ENCODE peak calls at places on chromosome 13, in four cellular contexts. One of them, this sample, is unnamed.

GRCh38 chr13:75137911-75138571 is 343.9 kb downstream of the TBC1D4 start:
- DNase-seq in BE2C: no peak
- DNase-seq in RWPE2: no peak
- DNase-seq in left lung: no peak
- DNase-seq in this sample: no peak

GRCh38 chr13:44855860-44856259 is 133.4 kb downstream of the NUFIP1 start:
- DNase-seq in left lung: no peak
- DNase-seq in BE2C: no peak
- DNase-seq in RWPE2: no peak
- DNase-seq in this sample: no peak

GRCh38 chr13:28324181-28324789 is 170.6 kb downstream of the FLT1 start:
- DNase-seq in BE2C: peak
- DNase-seq in RWPE2: no peak
- DNase-seq in left lung: peak
- DNase-seq in this sample: peak

GRCh38 chr13:75666646-75667351 is 30.7 kb downstream of the LMO7 start:
- DNase-seq in RWPE2: no peak
- DNase-seq in BE2C: no peak
- DNase-seq in left lung: no peak
- DNase-seq in this sample: no peak

GRCh38 chr13:51324714-51325440 is 14.6 kb upstream of the SERPINE3 start:
- DNase-seq in BE2C: no peak
- DNase-seq in left lung: no peak
- DNase-seq in RWPE2: no peak
- DNase-seq in this sample: no peak

GRCh38 chr13:45327253-45327954 is 13.6 kb downstream of the TPT1 start:
- DNase-seq in RWPE2: no peak
- DNase-seq in BE2C: no peak
- DNase-seq in left lung: no peak
- DNase-seq in this sample: no peak

GRCh38 chr13:97948041-97948440 is 5.4 kb upstream of the IPO5 start:
- DNase-seq in RWPE2: no peak
- DNase-seq in left lung: no peak
- DNase-seq in BE2C: no peak
- DNase-seq in this sample: no peak

GRCh38 chr13:77861716-77862115 is 56.9 kb downstream of the EDNRB start:
- DNase-seq in left lung: no peak
- DNase-seq in RWPE2: no peak
- DNase-seq in BE2C: no peak
- DNase-seq in this sample: no peak

GRCh38 chr13:102018716-102019115 is 383.1 kb downstream of the FGF14 start:
- DNase-seq in left lung: no peak
- DNase-seq in BE2C: no peak
- DNase-seq in RWPE2: no peak
- DNase-seq in this sample: no peak

GRCh38 chr13:30870049-30870884 is 35.8 kb upstream of the MEDAG start:
- DNase-seq in BE2C: peak
- DNase-seq in left lung: peak
- DNase-seq in RWPE2: no peak
- DNase-seq in this sample: no peak

GRCh38 chr13:21576424-21576823 is 27.5 kb downstream of the MICU2 start:
- DNase-seq in left lung: no peak
- DNase-seq in RWPE2: no peak
- DNase-seq in BE2C: no peak
- DNase-seq in this sample: no peak

GRCh38 chr13:58087566-58087965 is 456.0 kb downstream of the PCDH17 start:
- DNase-seq in left lung: no peak
- DNase-seq in RWPE2: no peak
- DNase-seq in BE2C: no peak
- DNase-seq in this sample: no peak

GRCh38 chr13:113947321-113948033 is 26.4 kb downstream of the C13orf46 start:
- DNase-seq in BE2C: no peak
- DNase-seq in left lung: no peak
- DNase-seq in RWPE2: peak
- DNase-seq in this sample: no peak

GRCh38 chr13:77136902-77137420 is 110.0 kb upstream of the FBXL3 start:
- DNase-seq in BE2C: no peak
- DNase-seq in RWPE2: no peak
- DNase-seq in left lung: no peak
- DNase-seq in this sample: no peak

GRCh38 chr13:77786888-77787287 is 89.4 kb downstream of the SLAIN1 start:
- DNase-seq in RWPE2: no peak
- DNase-seq in BE2C: no peak
- DNase-seq in left lung: no peak
- DNase-seq in this sample: no peak

GRCh38 chr13:39818953-39819352 is 163.5 kb downstream of the COG6 start:
- DNase-seq in left lung: no peak
- DNase-seq in BE2C: no peak
- DNase-seq in RWPE2: no peak
- DNase-seq in this sample: no peak

GRCh38 chr13:95862401-95862800 is 185.5 kb downstream of the DNAJC3 start:
- DNase-seq in RWPE2: no peak
- DNase-seq in BE2C: no peak
- DNase-seq in left lung: no peak
- DNase-seq in this sample: no peak

GRCh38 chr13:21395953-21396352 is 63.1 kb downstream of the ZDHHC20 start:
- DNase-seq in RWPE2: no peak
- DNase-seq in left lung: no peak
- DNase-seq in BE2C: no peak
- DNase-seq in this sample: no peak

GRCh38 chr13:77599351-77599750 is 63.8 kb downstream of the SCEL start:
- DNase-seq in RWPE2: no peak
- DNase-seq in left lung: no peak
- DNase-seq in BE2C: no peak
- DNase-seq in this sample: no peak

GRCh38 chr13:28754698-28755545 is 36.2 kb upstream of the SLC46A3 start:
- DNase-seq in RWPE2: no peak
- DNase-seq in left lung: no peak
- DNase-seq in BE2C: no peak
- DNase-seq in this sample: no peak

GRCh38 chr13:22126433-22127021 is 455.7 kb downstream of the FGF9 start:
- DNase-seq in RWPE2: no peak
- DNase-seq in BE2C: no peak
- DNase-seq in left lung: no peak
- DNase-seq in this sample: no peak

GRCh38 chr13:24254151-24254810 is 55.1 kb upstream of the C1QTNF9 start:
- DNase-seq in BE2C: no peak
- DNase-seq in left lung: peak
- DNase-seq in RWPE2: no peak
- DNase-seq in this sample: no peak

GRCh38 chr13:58080806-58081205 is 449.3 kb downstream of the PCDH17 start:
- DNase-seq in RWPE2: no peak
- DNase-seq in BE2C: no peak
- DNase-seq in left lung: no peak
- DNase-seq in this sample: no peak

GRCh38 chr13:44919103-44919804 is 70.0 kb downstream of the NUFIP1 start:
- DNase-seq in RWPE2: no peak
- DNase-seq in left lung: no peak
- DNase-seq in BE2C: no peak
- DNase-seq in this sample: no peak

GRCh38 chr13:100301418-100301817 is 212.5 kb downstream of the PCCA start:
- DNase-seq in left lung: no peak
- DNase-seq in BE2C: peak
- DNase-seq in RWPE2: no peak
- DNase-seq in this sample: no peak

GRCh38 chr13:44024496-44025155 is 144.9 kb downstream of the LACC1 start:
- DNase-seq in BE2C: no peak
- DNase-seq in left lung: no peak
- DNase-seq in RWPE2: no peak
- DNase-seq in this sample: no peak

GRCh38 chr13:99288069-99288468 is 19.1 kb downstream of the GPR183 start:
- DNase-seq in BE2C: no peak
- DNase-seq in RWPE2: no peak
- DNase-seq in left lung: no peak
- DNase-seq in this sample: no peak

GRCh38 chr13:91384891-91385290 is 13.5 kb upstream of the GPC5 start:
- DNase-seq in BE2C: no peak
- DNase-seq in left lung: no peak
- DNase-seq in RWPE2: no peak
- DNase-seq in this sample: no peak

GRCh38 chr13:50650936-50651638 is 192.4 kb downstream of the DLEU7 start:
- DNase-seq in left lung: no peak
- DNase-seq in BE2C: no peak
- DNase-seq in RWPE2: no peak
- DNase-seq in this sample: no peak

GRCh38 chr13:39335721-39336120 is 267.3 kb downstream of the LHFPL6 start:
- DNase-seq in RWPE2: no peak
- DNase-seq in left lung: no peak
- DNase-seq in BE2C: no peak
- DNase-seq in this sample: no peak

GRCh38 chr13:59391696-59392095 is 772.0 kb downstream of the DIAPH3 start:
- DNase-seq in left lung: peak
- DNase-seq in BE2C: peak
- DNase-seq in RWPE2: no peak
- DNase-seq in this sample: no peak

GRCh38 chr13:97753269-97753668 is 200.2 kb upstream of the IPO5 start:
- DNase-seq in left lung: no peak
- DNase-seq in BE2C: no peak
- DNase-seq in RWPE2: no peak
- DNase-seq in this sample: no peak

GRCh38 chr13:47794963-47795362 is 206.1 kb downstream of the SUCLA2 start:
- DNase-seq in left lung: no peak
- DNase-seq in BE2C: peak
- DNase-seq in RWPE2: no peak
- DNase-seq in this sample: no peak

GRCh38 chr13:93172109-93172508 is 54.5 kb upstream of the GPC6 start:
- DNase-seq in left lung: no peak
- DNase-seq in RWPE2: no peak
- DNase-seq in BE2C: no peak
- DNase-seq in this sample: no peak
- TF ChIP-seq CTCF in left lung: no peak
- TF ChIP-seq CTCF in RWPE2: no peak
- TF ChIP-seq CTCF in BE2C: peak
- TF ChIP-seq CTCF in this sample: no peak

GRCh38 chr13:70623260-70623659 is 515.0 kb upstream of the KLHL1 start:
- DNase-seq in RWPE2: no peak
- DNase-seq in BE2C: no peak
- DNase-seq in left lung: no peak
- DNase-seq in this sample: no peak
- TF ChIP-seq CTCF in RWPE2: peak
- TF ChIP-seq CTCF in BE2C: peak
- TF ChIP-seq CTCF in left lung: peak
- TF ChIP-seq CTCF in this sample: no peak

GRCh38 chr13:26117620-26118019 is 65.8 kb upstream of the SHISA2 start:
- DNase-seq in left lung: no peak
- DNase-seq in RWPE2: no peak
- DNase-seq in BE2C: no peak
- DNase-seq in this sample: no peak

GRCh38 chr13:26111797-26112196 is 60.0 kb upstream of the SHISA2 start:
- DNase-seq in RWPE2: no peak
- DNase-seq in BE2C: no peak
- DNase-seq in left lung: no peak
- DNase-seq in this sample: no peak

DNA sequence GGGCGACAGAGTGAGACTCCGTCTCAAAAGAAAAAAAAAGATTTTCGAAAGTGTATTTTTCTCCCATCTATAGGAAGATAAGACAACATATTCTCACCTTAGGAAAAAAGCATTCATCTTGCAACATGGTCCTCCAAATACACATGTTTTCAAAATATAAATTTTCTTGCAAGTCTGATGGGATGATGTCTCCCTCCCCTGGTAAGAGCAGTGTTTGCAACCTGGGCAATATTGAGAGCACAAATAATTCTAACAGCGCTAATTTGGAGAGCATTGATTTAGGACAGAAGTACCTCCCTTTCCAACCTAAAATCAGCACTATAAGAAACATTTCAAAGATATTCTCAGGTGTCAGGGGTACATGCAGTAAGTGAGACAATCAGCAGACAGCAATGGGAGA is 61.0 kb upstream of the SHISA2 start:
- DNase-seq in BE2C: no peak
- DNase-seq in left lung: no peak
- DNase-seq in RWPE2: no peak
- DNase-seq in this sample: no peak
- TF ChIP-seq CTCF in BE2C: no peak
- TF ChIP-seq CTCF in left lung: no peak
- TF ChIP-seq CTCF in RWPE2: peak
- TF ChIP-seq CTCF in this sample: no peak

DNA sequence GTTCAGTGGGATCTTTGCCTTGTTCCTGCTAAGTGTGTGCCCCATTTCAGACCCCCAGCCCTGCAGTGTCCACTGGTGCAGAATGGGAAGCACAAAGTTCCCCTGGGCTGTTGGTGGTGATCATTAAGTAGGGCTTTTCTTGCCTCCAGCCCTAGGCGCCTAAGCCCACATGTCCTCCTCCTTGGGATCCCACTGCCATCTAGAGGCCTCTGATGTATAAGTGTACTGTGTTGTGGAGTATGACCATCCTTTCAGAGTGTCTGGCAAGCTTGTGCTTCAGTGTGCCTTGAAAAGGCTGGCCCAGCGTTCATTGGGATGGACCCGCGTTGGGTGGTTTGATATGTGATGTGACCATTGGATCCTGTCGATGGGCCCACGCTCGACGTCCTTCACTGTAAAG is 71.2 kb downstream of the WASF3 start:
- DNase-seq in BE2C: no peak
- DNase-seq in left lung: no peak
- DNase-seq in RWPE2: no peak
- DNase-seq in this sample: no peak
- TF ChIP-seq CTCF in BE2C: peak
- TF ChIP-seq CTCF in left lung: no peak
- TF ChIP-seq CTCF in RWPE2: peak
- TF ChIP-seq CTCF in this sample: no peak

DNA sequence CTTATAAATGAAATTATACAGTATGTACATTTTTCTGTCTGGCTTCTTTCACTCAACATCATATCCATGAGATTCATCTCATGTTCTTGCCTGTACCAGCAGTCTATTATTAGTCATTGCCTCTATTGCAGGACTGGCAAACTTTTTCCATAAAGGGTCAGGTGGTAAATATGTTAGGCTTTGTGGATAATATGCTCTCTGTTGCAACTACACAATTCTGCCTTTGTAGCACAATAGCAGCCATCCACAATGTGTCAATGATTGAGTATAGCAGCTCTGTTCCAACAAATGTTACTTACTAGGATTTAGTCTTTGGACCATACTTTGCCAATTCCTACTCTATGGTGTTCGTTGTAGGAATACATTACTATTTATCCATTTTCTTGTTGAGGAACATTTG is 304.4 kb downstream of the DCT start:
- DNase-seq in RWPE2: no peak
- DNase-seq in BE2C: no peak
- DNase-seq in left lung: no peak
- DNase-seq in this sample: no peak
- TF ChIP-seq CTCF in RWPE2: no peak
- TF ChIP-seq CTCF in BE2C: no peak
- TF ChIP-seq CTCF in left lung: no peak
- TF ChIP-seq CTCF in this sample: no peak

GRCh38 chr13:65882810-65883209 is 1347.3 kb downstream of the PCDH9 start:
- DNase-seq in BE2C: no peak
- DNase-seq in RWPE2: no peak
- DNase-seq in left lung: no peak
- DNase-seq in this sample: no peak
- TF ChIP-seq CTCF in BE2C: peak
- TF ChIP-seq CTCF in RWPE2: no peak
- TF ChIP-seq CTCF in left lung: no peak
- TF ChIP-seq CTCF in this sample: no peak